ENCODE peak calls at places on chromosomes 5 and 9, in nine cellular contexts. T is lung; R is colonic mucosa; M is MM.1S; O is fibroblast of lung; D is AG10803; C is kidney; I is PC-3; U is CD8-positive, alpha-beta T cell. B is an unnamed sample.

GRCh38 chr9:91028166-91028827 is 226.7 kb downstream of the SYK start:
- DNase-seq in T (peak), R (no peak), M (no peak), O (peak), D (no peak), C (no peak), I (no peak), U (no peak), B (no peak)

GRCh38 chr9:135743021-135743420 is 41.0 kb downstream of the KCNT1 start:
- DNase-seq in T (no peak), R (no peak), M (no peak), O (no peak), D (no peak), C (no peak), I (no peak), U (no peak), B (no peak)

GRCh38 chr9:130450344-130451003 is 5.7 kb downstream of the ASS1 start:
- DNase-seq in T (no peak), R (peak), M (no peak), O (no peak), D (no peak), C (peak), I (no peak), U (no peak), B (no peak)

GRCh38 chr9:134047868-134048581 is 19.8 kb downstream of the BRD3 start:
- DNase-seq in T (no peak), R (no peak), M (no peak), O (no peak), D (no peak), C (peak), I (no peak), U (no peak), B (no peak)

GRCh38 chr9:132548971-132549649 is 33.3 kb upstream of the BARHL1 start:
- DNase-seq in T (no peak), R (no peak), M (no peak), O (peak), D (no peak), C (peak), I (peak), U (no peak), B (no peak)

GRCh38 chr5:37043693-37044092 is 167.1 kb downstream of the NIPBL start:
- DNase-seq in T (no peak), R (no peak), M (no peak), O (no peak), D (no peak), C (no peak), I (peak), U (no peak), B (no peak)

GRCh38 chr5:72596956-72597355 is 89.7 kb upstream of the ZNF366 start:
- DNase-seq in T (no peak), R (no peak), M (no peak), O (no peak), D (no peak), C (no peak), I (no peak), U (no peak), B (no peak)

GRCh38 chr5:58156354-58156753 is 303.5 kb downstream of the PLK2 start:
- DNase-seq in T (no peak), R (no peak), M (no peak), O (peak), D (peak), C (no peak), I (no peak), U (no peak), B (no peak)

GRCh38 chr5:131977212-131977604 is 31.7 kb upstream of the MEIKIN start:
- DNase-seq in T (no peak), R (no peak), M (no peak), O (no peak), D (no peak), C (peak), I (no peak), U (no peak), B (no peak)

GRCh38 chr9:137487454-137488329 is 28.6 kb upstream of the NSMF start:
- DNase-seq in T (no peak), R (no peak), M (no peak), O (no peak), D (no peak), C (peak), I (no peak), U (no peak), B (no peak)

GRCh38 chr5:167783145-167783817 is 508.2 kb upstream of the WWC1 start:
- DNase-seq in T (no peak), R (no peak), M (no peak), O (no peak), D (no peak), C (no peak), I (no peak), U (no peak), B (no peak)

GRCh38 chr5:151183451-151184245 is 26.1 kb upstream of the ANXA6 start:
- DNase-seq in T (no peak), R (no peak), M (no peak), O (peak), D (peak), C (no peak), I (peak), U (no peak), B (no peak)

GRCh38 chr5:71904852-71905251 is 185.8 kb downstream of the CARTPT start:
- DNase-seq in T (no peak), R (no peak), M (no peak), O (no peak), D (no peak), C (no peak), I (no peak), U (no peak), B (no peak)

GRCh38 chr5:139474815-139475791 is 4.3 kb downstream of the SMIM33 start:
- DNase-seq in T (peak), R (peak), M (no peak), O (peak), D (peak), C (no peak), I (no peak), U (peak), B (no peak)

GRCh38 chr5:56818409-56819026 is 3.2 kb downstream of the MAP3K1 start:
- DNase-seq in T (no peak), R (no peak), M (no peak), O (peak), D (no peak), C (no peak), I (no peak), U (no peak), B (no peak)

GRCh38 chr5:8517461-8517860 is 648.5 kb downstream of the MTRR start:
- DNase-seq in T (no peak), R (no peak), M (no peak), O (no peak), D (no peak), C (no peak), I (peak), U (no peak), B (no peak)

GRCh38 chr9:134388289-134388808 is 62.1 kb downstream of the RXRA start:
- DNase-seq in T (no peak), R (no peak), M (no peak), O (peak), D (no peak), C (no peak), I (no peak), U (no peak), B (no peak)

GRCh38 chr5:176415240-176416122 is 858 bp downstream of the CLTB start:
- DNase-seq in T (peak), R (no peak), M (no peak), O (peak), D (peak), C (no peak), I (peak), U (peak), B (no peak)

GRCh38 chr9:4301302-4301701 is 1.4 kb upstream of the GLIS3 start:
- DNase-seq in T (no peak), R (no peak), M (no peak), O (peak), D (peak), C (no peak), I (peak), U (no peak), B (peak)

GRCh38 chr5:160213537-160213936 is 15.8 kb upstream of the FABP6 start:
- DNase-seq in T (peak), R (no peak), M (peak), O (peak), D (no peak), C (no peak), I (peak), U (no peak), B (no peak)

GRCh38 chr5:91280062-91280941 is 102.8 kb downstream of the ARRDC3 start:
- DNase-seq in T (peak), R (peak), M (peak), O (peak), D (peak), C (peak), I (peak), U (peak), B (peak)

GRCh38 chr9:129383415-129384088 is 205.5 kb upstream of the IER5L start:
- DNase-seq in T (peak), R (peak), M (peak), O (peak), D (peak), C (peak), I (peak), U (peak), B (no peak)

GRCh38 chr5:179274321-179275315 is 70.6 kb downstream of the ADAMTS2 start:
- DNase-seq in T (no peak), R (no peak), M (no peak), O (no peak), D (no peak), C (peak), I (no peak), U (no peak), B (no peak)

GRCh38 chr5:52787600-52788504 is at the start of the genes ITGA1 and PELO:
- DNase-seq in T (peak), R (peak), M (peak), O (peak), D (peak), C (peak), I (peak), U (peak), B (no peak)

GRCh38 chr5:132054697-132055440 is 5.6 kb upstream of the IL3 start:
- DNase-seq in T (no peak), R (no peak), M (no peak), O (no peak), D (no peak), C (peak), I (no peak), U (peak), B (no peak)

GRCh38 chr5:53302524-53302923 is 177.9 kb upstream of the FST start:
- DNase-seq in T (no peak), R (no peak), M (no peak), O (peak), D (peak), C (no peak), I (no peak), U (no peak), B (peak)

GRCh38 chr9:91856419-91856818 is 93.6 kb downstream of the ROR2 start:
- DNase-seq in T (no peak), R (no peak), M (no peak), O (no peak), D (no peak), C (no peak), I (no peak), U (no peak), B (no peak)

GRCh38 chr5:14590949-14591348 is 9.4 kb downstream of the OTULINL start:
- DNase-seq in T (no peak), R (no peak), M (no peak), O (no peak), D (no peak), C (no peak), I (peak), U (no peak), B (no peak)

GRCh38 chr5:156593546-156593945 is 256.5 kb upstream of the PPP1R2B start:
- DNase-seq in T (no peak), R (no peak), M (no peak), O (no peak), D (no peak), C (no peak), I (no peak), U (no peak), B (no peak)

GRCh38 chr9:93112116-93112863 is 16.3 kb downstream of the CARD19 start:
- DNase-seq in T (no peak), R (no peak), M (no peak), O (no peak), D (no peak), C (peak), I (no peak), U (no peak), B (no peak)

GRCh38 chr9:34413229-34413852 is 36.6 kb upstream of the MYORG start:
- DNase-seq in T (no peak), R (peak), M (peak), O (peak), D (peak), C (no peak), I (peak), U (no peak), B (no peak)

GRCh38 chr5:170836226-170836625 is 25.6 kb upstream of the RANBP17 start:
- DNase-seq in T (no peak), R (no peak), M (no peak), O (no peak), D (no peak), C (no peak), I (peak), U (no peak), B (no peak)

GRCh38 chr5:168041583-168041982 is 249.9 kb upstream of the WWC1 start:
- DNase-seq in T (no peak), R (no peak), M (no peak), O (no peak), D (no peak), C (no peak), I (no peak), U (no peak), B (no peak)

GRCh38 chr9:121057821-121058220 is 7.7 kb upstream of the C5 start:
- DNase-seq in T (no peak), R (no peak), M (no peak), O (no peak), D (no peak), C (no peak), I (no peak), U (no peak), B (no peak)

GRCh38 chr9:119968837-119969707 is 599.8 kb upstream of the BRINP1 start:
- DNase-seq in T (peak), R (peak), M (peak), O (peak), D (peak), C (peak), I (peak), U (peak), B (peak)

GRCh38 chr5:115625579-115626443 is at the start of gene TMED7:
- DNase-seq in T (peak), R (peak), M (peak), O (peak), D (peak), C (peak), I (peak), U (peak), B (peak)
- H3K4me3 ChIP-seq in T (peak), R (peak), M (peak), O (peak), D (peak), C (peak), I (peak), U (peak), B (peak)

GRCh38 chr5:134526483-134527155 is 1.1 kb downstream of the JADE2 start:
- DNase-seq in T (peak), R (peak), M (peak), O (peak), D (no peak), C (peak), I (peak), U (peak), B (no peak)

GRCh38 chr5:134525687-134526482 is 415 bp downstream of the JADE2 start:
- DNase-seq in T (peak), R (peak), M (peak), O (peak), D (peak), C (peak), I (peak), U (peak), B (no peak)

GRCh38 chr5:134529460-134529859 is 4.0 kb downstream of the JADE2 start:
- DNase-seq in T (no peak), R (no peak), M (no peak), O (no peak), D (no peak), C (peak), I (no peak), U (no peak), B (no peak)

GRCh38 chr5:134527961-134528424 is 2.5 kb downstream of the JADE2 start:
- DNase-seq in T (no peak), R (peak), M (no peak), O (no peak), D (no peak), C (peak), I (no peak), U (no peak), B (no peak)

DNA sequence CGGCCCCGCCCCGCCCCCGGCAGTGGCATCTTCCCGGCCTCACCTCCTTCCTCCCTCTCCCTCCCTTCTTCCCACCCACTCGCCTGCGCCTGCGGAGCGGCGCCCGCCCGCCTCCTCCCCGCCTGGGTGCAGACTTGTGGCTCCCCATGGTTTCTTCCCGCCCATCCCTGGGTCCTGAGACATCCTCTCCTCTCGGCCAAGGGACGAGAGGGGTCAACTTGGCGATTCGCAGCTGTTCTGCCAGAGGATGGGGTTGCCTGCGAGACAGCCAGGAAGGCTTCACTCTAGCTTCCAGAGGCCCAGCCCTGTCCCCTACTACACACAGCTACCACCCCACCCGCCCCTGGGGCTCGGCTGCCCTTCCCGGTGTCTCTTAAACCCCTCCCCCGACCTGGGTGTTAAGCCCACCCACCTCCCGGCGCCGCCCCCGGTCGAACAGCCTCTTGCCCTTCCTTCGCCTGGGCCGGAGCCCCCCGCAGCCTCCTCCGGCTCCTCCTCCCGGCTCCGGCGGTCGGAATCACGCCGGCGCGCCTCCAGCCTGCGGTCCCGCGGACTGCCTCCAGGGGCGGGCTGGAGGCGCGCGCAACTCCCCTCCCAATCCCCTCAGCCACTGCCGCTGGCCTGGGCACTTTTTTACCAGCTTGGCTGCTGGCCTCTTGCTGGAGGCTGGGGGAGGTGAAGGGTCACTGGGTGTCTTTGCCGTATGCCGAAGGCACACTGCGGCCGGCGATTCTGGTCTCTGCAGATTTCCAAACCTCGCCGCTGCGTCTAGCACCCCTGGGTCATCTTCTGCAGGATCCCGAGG is 1.9 kb downstream of the JADE2 start:
- DNase-seq in T (peak), R (peak), M (peak), O (peak), D (peak), C (peak), I (peak), U (peak), B (no peak)
- TF ChIP-seq CTCF in T (peak), R (peak), M (peak), O (peak), D (peak), C (peak), I (peak), U (peak), B (peak)

DNA sequence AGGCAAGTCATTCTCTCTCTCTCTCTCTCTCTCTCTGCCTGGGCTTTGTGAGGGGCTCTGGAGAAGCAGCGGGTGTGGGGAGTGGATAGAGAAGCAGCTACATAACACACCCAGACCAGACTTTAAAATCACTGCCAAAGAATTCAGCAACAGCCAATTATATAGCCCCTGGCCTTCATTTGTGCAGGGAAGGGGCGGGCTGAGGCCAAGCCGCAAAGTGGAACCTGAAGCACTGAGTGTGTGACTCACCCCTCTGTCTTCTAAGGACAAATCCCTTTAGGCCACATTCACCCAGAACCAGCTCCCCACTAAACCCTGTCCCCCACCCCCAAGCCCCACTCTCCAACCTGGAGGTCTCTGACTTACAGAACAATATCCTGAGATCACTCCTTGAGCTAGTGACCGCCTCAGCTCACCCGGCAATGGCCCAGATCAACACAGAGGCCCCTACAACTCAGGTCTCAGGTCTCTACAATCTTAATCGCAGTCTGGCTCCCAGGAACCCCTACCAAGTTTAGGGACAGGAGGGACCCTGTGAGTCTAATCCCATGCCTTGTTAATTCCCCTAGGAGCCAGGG is 6.0 kb downstream of the B4GALT1 start:
- DNase-seq in T (peak), R (peak), M (no peak), O (peak), D (peak), C (peak), I (peak), U (peak), B (peak)
- H3K4me3 ChIP-seq in T (no peak), R (no peak), M (no peak), O (peak), D (peak), C (peak), I (peak), U (no peak), B (peak)

DNA sequence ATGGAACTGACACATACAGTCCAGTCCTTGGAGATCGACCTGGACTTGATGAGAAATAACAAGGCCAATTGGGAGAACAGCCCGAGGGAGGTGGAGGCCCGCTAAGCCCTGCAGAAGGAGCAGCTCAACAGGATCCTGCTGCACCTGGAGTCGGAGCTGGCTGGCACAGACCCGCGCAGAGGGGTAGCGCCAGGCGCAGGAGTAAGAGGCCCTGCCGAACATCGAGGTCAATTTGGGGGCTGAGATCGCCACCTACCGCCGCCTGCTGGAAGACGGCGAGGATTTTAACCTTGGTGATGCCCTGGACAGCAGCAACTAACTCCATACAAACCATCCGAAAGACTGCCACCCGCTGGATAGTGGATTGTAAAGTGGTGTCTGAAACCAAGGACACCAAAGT is 1610.1 kb upstream of the ACO1 start:
- DNase-seq in T (no peak), R (no peak), M (no peak), O (no peak), D (no peak), C (peak), I (no peak), U (no peak), B (no peak)
- TF ChIP-seq CTCF in T (no peak), R (no peak), M (no peak), O (no peak), D (no peak), C (no peak), I (no peak), U (no peak), B (no peak)

GRCh38 chr5:76371955-76372319 is 31.1 kb upstream of the IQGAP2 start:
- DNase-seq in T (no peak), R (no peak), M (no peak), O (peak), D (no peak), C (no peak), I (peak), U (no peak), B (no peak)
- H3K4me3 ChIP-seq in T (no peak), R (no peak), M (no peak), O (no peak), D (no peak), C (no peak), I (peak), U (no peak), B (no peak)

GRCh38 chr9:127786773-127787123 is 914 bp downstream of the CDK9 start:
- DNase-seq in T (no peak), R (no peak), M (no peak), O (no peak), D (peak), C (no peak), I (no peak), U (no peak), B (no peak)
- TF ChIP-seq CTCF in T (no peak), R (peak), M (peak), O (peak), D (peak), C (no peak), I (peak), U (peak), B (peak)

GRCh38 chr9:33297455-33297854 is 7.1 kb downstream of the NFX1 start:
- DNase-seq in T (peak), R (peak), M (peak), O (no peak), D (no peak), C (no peak), I (no peak), U (no peak), B (no peak)
- H3K4me3 ChIP-seq in T (no peak), R (no peak), M (peak), O (no peak), D (no peak), C (no peak), I (no peak), U (peak), B (no peak)

GRCh38 chr5:81003987-81004386 is 43.8 kb downstream of the RASGRF2 start:
- DNase-seq in T (no peak), R (no peak), M (no peak), O (no peak), D (no peak), C (no peak), I (no peak), U (no peak), B (no peak)
- TF ChIP-seq CTCF in T (no peak), R (no peak), M (no peak), O (no peak), D (no peak), C (no peak), I (no peak), U (no peak), B (no peak)

GRCh38 chr5:133376986-133377385 is 235.4 kb downstream of the FSTL4 start:
- DNase-seq in T (no peak), R (no peak), M (no peak), O (no peak), D (no peak), C (no peak), I (no peak), U (no peak), B (no peak)
- H3K4me3 ChIP-seq in T (no peak), R (no peak), M (no peak), O (no peak), D (no peak), C (no peak), I (no peak), U (no peak), B (no peak)